ENCODE peak calls at places on chromosomes 2 and 18, in six cellular contexts. O, G, K, X, F and Z are unnamed samples.

GRCh38 chr2:159613515-159614336 is 2.6 kb downstream of the BAZ2B start:
- DNase-seq in O (no peak), G (no peak), K (no peak), X (peak; percentile 63), F (peak; percentile 65), Z (no peak)

GRCh38 chr2:41937464-41937861 is 110.4 kb upstream of the PKDCC start:
- DNase-seq in O (no peak), G (no peak), K (no peak), X (peak; percentile 58), F (no peak), Z (no peak)

GRCh38 chr2:69997296-69998184 is 36.1 kb upstream of the ASPRV1 start:
- DNase-seq in O (no peak), G (no peak), K (peak; percentile 56), X (peak; percentile 28), F (no peak), Z (peak; percentile 76)

GRCh38 chr18:29191263-29191662 is 1014.3 kb upstream of the CDH2 start:
- DNase-seq in O (no peak), G (no peak), K (no peak), X (peak; percentile 14), F (peak; percentile 55), Z (no peak)

GRCh38 chr2:133379159-133379558 is 189.1 kb downstream of the NCKAP5 start:
- DNase-seq in O (no peak), G (no peak), K (no peak), X (no peak), F (peak; percentile 13), Z (no peak)

GRCh38 chr18:55478301-55478660 is 109.7 kb downstream of the TCF4 start:
- DNase-seq in O (no peak), G (no peak), K (no peak), X (no peak), F (peak; percentile 54), Z (no peak)

GRCh38 chr18:79077181-79077580 is 8.0 kb downstream of the ATP9B start:
- DNase-seq in O (no peak), G (no peak), K (no peak), X (no peak), F (no peak), Z (no peak)

GRCh38 chr2:236177967-236178909 is 10.1 kb upstream of the GBX2 start:
- DNase-seq in O (no peak), G (peak; percentile 40), K (no peak), X (peak; percentile 55), F (peak; percentile 47), Z (peak; percentile 75)

GRCh38 chr2:188292446-188293239 is 969 bp downstream of the GULP1 start:
- DNase-seq in O (no peak), G (peak; percentile 64), K (peak; percentile 84), X (peak; percentile 94), F (peak; percentile 88), Z (peak; percentile 98)

GRCh38 chr2:202577250-202578183 is 57.3 kb upstream of the FAM117B start:
- DNase-seq in O (no peak), G (no peak), K (no peak), X (no peak), F (no peak), Z (no peak)

GRCh38 chr2:16900405-16901025 is 234.9 kb upstream of the CYRIA start:
- DNase-seq in O (peak; percentile 57), G (no peak), K (no peak), X (no peak), F (no peak), Z (peak; percentile 15)

GRCh38 chr18:22778996-22779395 is 154.1 kb upstream of the RBBP8 start:
- DNase-seq in O (no peak), G (peak; percentile 61), K (no peak), X (no peak), F (peak; percentile 6), Z (no peak)

GRCh38 chr2:105321875-105322646 is 7.5 kb downstream of the TGFBRAP1 start:
- DNase-seq in O (no peak), G (no peak), K (no peak), X (peak; percentile 53), F (no peak), Z (no peak)

GRCh38 chr18:2197945-2198344 is 373.4 kb downstream of the METTL4 start:
- DNase-seq in O (no peak), G (no peak), K (no peak), X (no peak), F (no peak), Z (no peak)

GRCh38 chr2:109239720-109240119 is 110.7 kb downstream of the SH3RF3 start:
- DNase-seq in O (no peak), G (no peak), K (no peak), X (peak; percentile 81), F (peak; percentile 59), Z (peak; percentile 65)

GRCh38 chr2:99881901-99882591 is 260.3 kb downstream of the AFF3 start:
- DNase-seq in O (peak; percentile 73), G (no peak), K (no peak), X (peak; percentile 91), F (peak; percentile 93), Z (peak; percentile 49)

GRCh38 chr2:180655393-180655792 is 325.0 kb upstream of the UBE2E3 start:
- DNase-seq in O (no peak), G (no peak), K (no peak), X (no peak), F (no peak), Z (no peak)

GRCh38 chr2:17803492-17803891 is 12.8 kb upstream of the MSGN1 start:
- DNase-seq in O (no peak), G (no peak), K (no peak), X (no peak), F (no peak), Z (no peak)

GRCh38 chr2:179518891-179519290 is 254.3 kb upstream of the SESTD1 start:
- DNase-seq in O (no peak), G (no peak), K (peak; percentile 52), X (no peak), F (no peak), Z (no peak)

GRCh38 chr2:43258547-43259156 is 32.2 kb upstream of the ZFP36L2 start:
- DNase-seq in O (no peak), G (no peak), K (no peak), X (no peak), F (no peak), Z (no peak)

GRCh38 chr2:53437371-53437770 is 330.2 kb upstream of the CHAC2 start:
- DNase-seq in O (no peak), G (no peak), K (no peak), X (peak; percentile 12), F (peak; percentile 6), Z (peak; percentile 31)

GRCh38 chr18:36314098-36314497 is 16.6 kb downstream of the FHOD3 start:
- DNase-seq in O (no peak), G (no peak), K (no peak), X (peak; percentile 33), F (peak; percentile 31), Z (no peak)

GRCh38 chr18:6593142-6593889 is 136.2 kb upstream of the ARHGAP28 start:
- DNase-seq in O (no peak), G (no peak), K (no peak), X (no peak), F (no peak), Z (no peak)

GRCh38 chr2:172701250-172701649 is 34.4 kb upstream of the RAPGEF4 start:
- DNase-seq in O (no peak), G (no peak), K (no peak), X (peak; percentile 52), F (peak; percentile 68), Z (peak; percentile 24)

GRCh38 chr2:129902731-129903585 is 76.5 kb upstream of the RAB6C start:
- DNase-seq in O (no peak), G (no peak), K (no peak), X (no peak), F (no peak), Z (no peak)

GRCh38 chr18:32888311-32888710 is 115.5 kb upstream of the KLHL14 start:
- DNase-seq in O (no peak), G (no peak), K (no peak), X (no peak), F (no peak), Z (no peak)

GRCh38 chr2:39487398-39488250 is 50.5 kb upstream of the MAP4K3 start:
- DNase-seq in O (no peak), G (no peak), K (no peak), X (peak; percentile 70), F (no peak), Z (no peak)

GRCh38 chr2:205596581-205596980 is 85.7 kb upstream of the NRP2 start:
- DNase-seq in O (no peak), G (no peak), K (no peak), X (no peak), F (no peak), Z (no peak)

GRCh38 chr2:190626656-190627055 is 22.2 kb upstream of the NAB1 start:
- DNase-seq in O (no peak), G (no peak), K (no peak), X (no peak), F (no peak), Z (no peak)

GRCh38 chr2:9004338-9005204 is 1.1 kb upstream of the MBOAT2 start:
- DNase-seq in O (peak; percentile 7), G (no peak), K (no peak), X (peak; percentile 31), F (no peak), Z (no peak)

GRCh38 chr2:130380096-130380934 is 24.5 kb downstream of the PTPN18 start:
- DNase-seq in O (peak; percentile 35), G (no peak), K (no peak), X (no peak), F (no peak), Z (no peak)

GRCh38 chr18:57631697-57632096 is 10.1 kb upstream of the NARS1 start:
- DNase-seq in O (peak; percentile 2), G (no peak), K (no peak), X (no peak), F (no peak), Z (no peak)
- H3K4me3 ChIP-seq in O (peak overlapping the region; percentile 91), G (no peak overlapping the region), K (no peak overlapping the region), X (peak overlapping the region; percentile 91), F (no peak overlapping the region), Z (no peak overlapping the region)

GRCh38 chr2:224038049-224038829 is 847 bp downstream of the SERPINE2 start:
- DNase-seq in O (peak; percentile 8), G (no peak), K (no peak), X (peak; percentile 57), F (peak; percentile 34), Z (peak; percentile 54)
- H3K36me3 ChIP-seq in O (no peaks in the 10 kb centered on the region), G (no peaks in the 10 kb centered on the region), K (no peaks in the 10 kb centered on the region), X (peaks cover 13% of the 10 kb centered on the region), F (no peaks in the 10 kb centered on the region), Z (no peaks in the 10 kb centered on the region)

DNA sequence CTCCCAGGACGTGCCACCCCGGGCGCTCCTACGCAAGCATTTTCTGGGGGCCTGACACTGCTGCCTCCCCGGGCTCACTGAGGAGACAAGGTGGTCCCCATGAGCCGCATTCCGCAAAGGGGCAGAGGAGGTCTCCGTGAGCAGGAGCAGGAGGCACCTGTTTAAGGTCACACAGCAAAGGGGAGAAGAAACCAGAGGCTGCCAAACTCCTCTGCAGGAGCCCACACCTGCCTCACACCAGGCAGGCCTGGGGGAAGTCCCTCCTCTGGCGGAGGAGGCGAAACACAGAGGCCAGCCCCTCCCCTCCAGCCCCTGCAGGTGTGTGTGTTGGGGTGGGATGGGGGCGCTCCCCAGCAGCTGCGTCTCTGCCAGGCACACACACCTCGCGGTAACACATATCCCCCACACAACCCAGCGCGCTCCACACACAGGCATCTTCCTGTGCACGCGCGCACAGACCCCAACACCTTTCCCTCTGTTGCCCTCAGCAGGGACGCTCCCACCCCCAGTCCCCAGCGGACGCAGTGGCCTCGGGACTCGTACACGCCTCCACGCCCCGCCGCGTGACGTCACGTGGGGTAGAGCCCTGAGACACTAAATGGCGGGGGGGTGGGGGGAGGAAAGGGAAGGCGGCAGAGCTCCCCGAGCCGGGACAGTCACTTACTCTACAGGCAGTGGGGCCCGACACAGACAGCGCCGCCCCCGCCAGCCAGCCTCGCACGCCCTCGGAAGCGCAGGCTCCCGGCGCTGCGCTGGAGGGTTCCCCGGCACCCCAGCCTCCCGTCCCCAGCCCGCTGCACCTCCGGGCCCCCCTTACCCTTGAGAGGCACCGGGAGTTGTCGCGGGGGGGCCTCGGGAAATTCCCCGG is 537 bp upstream of the WNT10A start:
- DNase-seq in O (peak; percentile 89), G (no peak), K (peak; percentile 68), X (no peak), F (no peak), Z (no peak)
- H3K4me3 ChIP-seq in O (peak overlapping the region; percentile 67), G (peak overlapping the region; percentile 16), K (peak overlapping the region; percentile 41), X (no peak overlapping the region), F (no peak overlapping the region), Z (no peak overlapping the region)

GRCh38 chr2:148948865-148949264 is 73.8 kb downstream of the KIF5C start:
- DNase-seq in O (no peak), G (no peak), K (no peak), X (no peak), F (no peak), Z (no peak)
- H3K36me3 ChIP-seq in O (peaks cover 41% of the 10 kb centered on the region), G (no peaks in the 10 kb centered on the region), K (no peaks in the 10 kb centered on the region), X (no peaks in the 10 kb centered on the region), F (no peaks in the 10 kb centered on the region), Z (no peaks in the 10 kb centered on the region)